ENCODE peak calls at places on chromosomes 5 and 9, in seven cellular contexts. A is upper lobe of right lung, K is neural progenitor cell, O is tibial artery, L is stomach, V is colonic mucosa, U is left ventricle myocardium inferior. F is an unnamed sample.

GRCh38 chr5:164600166-164600715 is 1094.8 kb downstream of the MAT2B start:
- DNase-seq in A (no peak), K (no peak), O (no peak), L (no peak), V (no peak), U (no peak), F (no peak)

GRCh38 chr5:125655156-125655555 is 768.1 kb upstream of the GRAMD2B start:
- DNase-seq in A (no peak), K (no peak), O (no peak), L (no peak), V (no peak), U (no peak), F (no peak)

GRCh38 chr5:176574297-176574591 is 25.1 kb downstream of the CDHR2 start:
- DNase-seq in A (no peak), K (no peak), O (no peak), L (no peak), V (no peak), U (no peak), F (no peak)

GRCh38 chr9:113913426-113914195 is 37.5 kb downstream of the ZNF618 start:
- DNase-seq in A (no peak), K (no peak), O (peak; percentile 90), L (peak; percentile 59), V (no peak), U (no peak), F (no peak)

GRCh38 chr5:112846556-112846955 is 14.5 kb upstream of the SRP19 start:
- DNase-seq in A (no peak), K (no peak), O (no peak), L (no peak), V (no peak), U (no peak), F (no peak)

GRCh38 chr5:152689275-152689711 is 284.2 kb upstream of the NMUR2 start:
- DNase-seq in A (no peak), K (peak; percentile 6), O (no peak), L (no peak), V (no peak), U (no peak), F (no peak)

GRCh38 chr9:108617661-108618060 is 238.1 kb downstream of the ACTL7B start:
- DNase-seq in A (no peak), K (no peak), O (no peak), L (no peak), V (no peak), U (no peak), F (no peak)

GRCh38 chr5:125245216-125245615 is 498.8 kb upstream of the ZNF608 start:
- DNase-seq in A (no peak), K (no peak), O (no peak), L (no peak), V (no peak), U (no peak), F (no peak)

GRCh38 chr5:103582364-103582763 is 19.8 kb upstream of the NUDT12 start:
- DNase-seq in A (no peak), K (peak; percentile 72), O (no peak), L (no peak), V (no peak), U (no peak), F (no peak)

GRCh38 chr5:67154518-67155206 is 41.9 kb downstream of the CD180 start:
- DNase-seq in A (no peak), K (no peak), O (no peak), L (no peak), V (no peak), U (no peak), F (no peak)

GRCh38 chr9:23825700-23826099 is 340 bp downstream of the ELAVL2 start:
- DNase-seq in A (no peak), K (peak; percentile 34), O (no peak), L (no peak), V (no peak), U (no peak), F (no peak)

GRCh38 chr5:145574889-145575573 is 260.1 kb downstream of the PRELID2 start:
- DNase-seq in A (no peak), K (no peak), O (no peak), L (no peak), V (no peak), U (no peak), F (no peak)

GRCh38 chr5:82298668-82299067 is 20.5 kb upstream of the RPS23 start:
- DNase-seq in A (no peak), K (no peak), O (no peak), L (no peak), V (no peak), U (no peak), F (no peak)

GRCh38 chr5:143418140-143418866 is 14.8 kb upstream of the NR3C1 start:
- DNase-seq in A (no peak), K (no peak), O (no peak), L (no peak), V (no peak), U (no peak), F (no peak)

GRCh38 chr5:43104102-43104501 is 16.6 kb upstream of the ZNF131 start:
- DNase-seq in A (no peak), K (no peak), O (no peak), L (no peak), V (no peak), U (no peak), F (no peak)

GRCh38 chr5:134135091-134135655 is 20.7 kb downstream of the TCF7 start:
- DNase-seq in A (peak; percentile 16), K (no peak), O (peak; percentile 24), L (no peak), V (no peak), U (peak; percentile 3), F (peak; percentile 3)

GRCh38 chr9:94900222-94901018 is 173.9 kb downstream of the AOPEP start:
- DNase-seq in A (no peak), K (no peak), O (no peak), L (no peak), V (no peak), U (no peak), F (peak; percentile 81)

GRCh38 chr5:125719681-125720676 is 703.2 kb upstream of the GRAMD2B start:
- DNase-seq in A (no peak), K (peak; percentile 80), O (no peak), L (peak; percentile 32), V (peak; percentile 42), U (no peak), F (no peak)

GRCh38 chr5:130289132-130290088 is 385.1 kb downstream of the CHSY3 start:
- DNase-seq in A (no peak), K (no peak), O (no peak), L (no peak), V (no peak), U (no peak), F (no peak)

GRCh38 chr5:144150996-144151395 is 19.5 kb downstream of the YIPF5 start:
- DNase-seq in A (no peak), K (no peak), O (no peak), L (no peak), V (no peak), U (no peak), F (no peak)

GRCh38 chr9:18463991-18464390 is 10.0 kb upstream of the ADAMTSL1 start:
- DNase-seq in A (no peak), K (no peak), O (no peak), L (no peak), V (no peak), U (no peak), F (no peak)

GRCh38 chr5:157312492-157312891 is 46.6 kb downstream of the CYFIP2 start:
- DNase-seq in A (no peak), K (peak; percentile 60), O (no peak), L (peak; percentile 43), V (peak; percentile 26), U (no peak), F (no peak)

GRCh38 chr9:134647359-134648115 is 5.9 kb downstream of the COL5A1 start:
- DNase-seq in A (no peak), K (no peak), O (no peak), L (no peak), V (no peak), U (no peak), F (peak; percentile 24)
- TF ChIP-seq CTCF in A (no peak), K (no peak), O (no peak), L (no peak), V (no peak), U (no peak), F (no peak)

GRCh38 chr9:114929166-114929565 is 1.2 kb downstream of the TNFSF8 start:
- DNase-seq in A (no peak), K (no peak), O (no peak), L (no peak), V (no peak), U (no peak), F (no peak)
- H3K27ac ChIP-seq in A (peak overlapping the region; percentile 80), K (no peak overlapping the region), O (no peak overlapping the region), L (peak overlapping the region; percentile 61), V (peak overlapping the region; percentile 23), U (peak overlapping the region; percentile 36), F (no peak overlapping the region)

GRCh38 chr5:95823738-95824609 is 1.4 kb upstream of the GLRX start:
- DNase-seq in A (peak; percentile 80), K (no peak), O (peak; percentile 84), L (peak; percentile 54), V (peak; percentile 78), U (peak; percentile 50), F (peak; percentile 75)

GRCh38 chr5:95822038-95822407 is 503 bp downstream of the GLRX start:
- DNase-seq in A (peak; percentile 82), K (peak; percentile 77), O (peak; percentile 78), L (peak; percentile 60), V (peak; percentile 74), U (peak; percentile 69), F (peak; percentile 57)

GRCh38 chr5:95823241-95823737 is 763 bp upstream of the GLRX start:
- DNase-seq in A (no peak), K (no peak), O (no peak), L (no peak), V (no peak), U (no peak), F (no peak)

GRCh38 chr5:95821110-95822021 is 1.2 kb downstream of the GLRX start:
- DNase-seq in A (no peak), K (no peak), O (no peak), L (no peak), V (no peak), U (no peak), F (no peak)

DNA sequence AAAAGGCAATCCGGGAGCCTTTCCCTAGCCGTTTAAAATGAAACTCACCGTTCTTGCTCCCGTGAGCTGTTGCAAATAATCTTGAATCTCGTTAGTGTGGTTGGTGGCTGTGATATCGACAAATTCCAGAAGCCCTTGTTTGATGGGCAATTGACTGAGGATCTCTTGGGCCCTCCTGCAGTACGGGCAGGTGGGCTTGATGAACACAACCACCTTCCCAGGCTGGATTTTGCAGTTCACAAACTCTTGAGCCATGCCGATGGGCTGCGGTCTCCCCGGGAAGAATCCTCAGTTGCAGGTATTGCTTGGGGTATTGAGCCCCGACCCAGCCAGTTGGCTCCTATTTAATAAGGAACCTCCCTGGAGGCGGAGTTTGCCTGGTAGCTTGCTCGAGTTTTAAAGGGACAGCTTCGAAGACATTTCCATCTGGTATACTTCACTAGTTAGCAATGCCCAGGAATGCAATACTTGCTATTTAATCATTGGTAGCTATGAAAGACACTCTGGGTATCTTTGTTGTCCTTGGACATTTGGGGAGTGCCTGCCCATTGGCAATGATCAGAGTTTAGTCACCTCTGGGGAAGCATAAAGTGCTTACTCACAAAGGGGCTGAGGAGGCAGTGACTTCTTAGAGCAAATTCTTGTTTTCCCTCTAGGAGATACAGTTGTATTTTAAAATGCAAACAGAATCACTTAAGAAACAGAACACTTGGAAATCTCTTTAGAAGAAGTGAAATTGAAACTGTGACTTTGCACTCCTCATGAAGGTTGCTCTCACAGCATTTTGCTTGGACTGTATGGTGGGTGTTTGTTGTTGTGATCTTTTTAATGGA is at the start of gene GLRX:
- DNase-seq in A (peak; percentile 77), K (peak; percentile 71), O (peak; percentile 86), L (peak; percentile 81), V (peak; percentile 90), U (peak; percentile 64), F (peak; percentile 63)
- H3K4me1 ChIP-seq in A (peaks cover 61% of the 10 kb centered on the region), K (peaks cover 20% of the 10 kb centered on the region), O (peaks cover 28% of the 10 kb centered on the region), L (peaks cover 67% of the 10 kb centered on the region), V (peaks cover 5% of the 10 kb centered on the region), U (peaks cover 72% of the 10 kb centered on the region), F (no peaks in the 10 kb centered on the region)

GRCh38 chr5:138568061-138568824 is 7.0 kb downstream of the HSPA9 start:
- DNase-seq in A (no peak), K (no peak), O (no peak), L (no peak), V (no peak), U (no peak), F (no peak)
- TF ChIP-seq CTCF in A (no peak), K (no peak), O (no peak), L (no peak), V (no peak), U (no peak), F (no peak)

F was measured in uterus.